ENCODE peak calls at places on chromosomes 5 and 9, in six cellular contexts. S is psoas muscle; X is EL; Z is stimulated activated CD8-positive, alpha-beta memory T cell treated with anti-CD3 and anti-CD28 coated beads, Interleukin-15, amount 100 ng/mL, for 24 hours; V is putamen; M is T follicular helper cell. D is an unnamed sample.

GRCh38 chr5:111197523-111197922 is 26.7 kb upstream of the CAMK4 start:
- DNase-seq in S (no peak), X (peak), Z (no peak), V (peak), M (no peak), D (no peak)

GRCh38 chr5:151581841-151582583 is 9.1 kb downstream of the FAT2 start:
- DNase-seq in S (no peak), X (no peak), Z (no peak), V (no peak), M (no peak), D (no peak)

GRCh38 chr5:111929892-111930291 is 172.9 kb upstream of the NREP start:
- DNase-seq in S (no peak), X (peak), Z (no peak), V (no peak), M (no peak), D (peak)

GRCh38 chr9:127036437-127036836 is 86.0 kb downstream of the ANGPTL2 start:
- DNase-seq in S (no peak), X (no peak), Z (no peak), V (no peak), M (no peak), D (no peak)

GRCh38 chr9:133862585-133863041 is 124.5 kb upstream of the SARDH start:
- DNase-seq in S (peak), X (no peak), Z (no peak), V (peak), M (no peak), D (no peak)

GRCh38 chr5:80165430-80165829 is 90.4 kb downstream of the SERINC5 start:
- DNase-seq in S (no peak), X (no peak), Z (no peak), V (no peak), M (no peak), D (no peak)

GRCh38 chr9:28001096-28001495 is 427.8 kb upstream of the C9orf72 start:
- DNase-seq in S (no peak), X (no peak), Z (no peak), V (no peak), M (no peak), D (no peak)

GRCh38 chr5:54717459-54717858 is 199.9 kb downstream of the SNX18 start:
- DNase-seq in S (no peak), X (no peak), Z (no peak), V (no peak), M (no peak), D (no peak)

GRCh38 chr5:10645671-10646070 is 81.8 kb downstream of the ANKRD33B start:
- DNase-seq in S (no peak), X (no peak), Z (no peak), V (no peak), M (no peak), D (no peak)

GRCh38 chr5:178383301-178383918 is 150.8 kb upstream of the PHYKPL start:
- DNase-seq in S (no peak), X (no peak), Z (no peak), V (no peak), M (no peak), D (no peak)

GRCh38 chr5:170221319-170221718 is 11.5 kb upstream of the C5orf58 start:
- DNase-seq in S (no peak), X (no peak), Z (no peak), V (peak), M (no peak), D (no peak)

GRCh38 chr9:121282309-121283071 is 14.5 kb downstream of the GSN start:
- DNase-seq in S (peak), X (peak), Z (no peak), V (no peak), M (no peak), D (no peak)

GRCh38 chr9:95740217-95741004 is 135.1 kb upstream of the ERCC6L2 start:
- DNase-seq in S (no peak), X (peak), Z (no peak), V (no peak), M (no peak), D (no peak)

GRCh38 chr9:132192728-132193127 is 30.9 kb downstream of the NTNG2 start:
- DNase-seq in S (no peak), X (no peak), Z (no peak), V (peak), M (no peak), D (no peak)

GRCh38 chr5:181121675-181122561 is 9.1 kb downstream of the OR2V1 start:
- DNase-seq in S (no peak), X (no peak), Z (no peak), V (no peak), M (no peak), D (no peak)

GRCh38 chr5:69046375-69046957 is 47.3 kb upstream of the SLC30A5 start:
- DNase-seq in S (no peak), X (peak), Z (no peak), V (no peak), M (no peak), D (peak)

GRCh38 chr9:110030632-110031031 is 177.3 kb downstream of the C9orf152 start:
- DNase-seq in S (no peak), X (peak), Z (no peak), V (no peak), M (no peak), D (peak)

GRCh38 chr5:16837305-16837704 is 98.8 kb downstream of the MYO10 start:
- DNase-seq in S (no peak), X (no peak), Z (no peak), V (no peak), M (no peak), D (no peak)

GRCh38 chr5:40909233-40909632 is at the start of gene C7:
- DNase-seq in S (no peak), X (no peak), Z (no peak), V (no peak), M (no peak), D (no peak)

GRCh38 chr9:123401879-123402513 is 46.0 kb downstream of the CRB2 start:
- DNase-seq in S (no peak), X (peak), Z (no peak), V (peak), M (no peak), D (peak)

GRCh38 chr5:128920345-128921215 is 44.7 kb upstream of the SLC27A6 start:
- DNase-seq in S (no peak), X (peak), Z (no peak), V (no peak), M (no peak), D (no peak)

GRCh38 chr5:159100928-159101646 is 1.4 kb upstream of the EBF1 start:
- DNase-seq in S (no peak), X (no peak), Z (no peak), V (no peak), M (no peak), D (no peak)

GRCh38 chr5:96080557-96080956 is 118.9 kb upstream of the ELL2 start:
- DNase-seq in S (no peak), X (peak), Z (no peak), V (no peak), M (no peak), D (no peak)

GRCh38 chr9:100322954-100323536 is 29.7 kb downstream of the TEX10 start:
- DNase-seq in S (no peak), X (peak), Z (no peak), V (peak), M (no peak), D (peak)

GRCh38 chr5:151684690-151685361 is 1.9 kb downstream of the SPARC start:
- DNase-seq in S (no peak), X (peak), Z (no peak), V (no peak), M (no peak), D (peak)

GRCh38 chr5:114153392-114153791 is 208.5 kb upstream of the KCNN2 start:
- DNase-seq in S (no peak), X (no peak), Z (no peak), V (no peak), M (no peak), D (no peak)

GRCh38 chr5:53364098-53364497 is 116.3 kb upstream of the FST start:
- DNase-seq in S (no peak), X (peak), Z (no peak), V (no peak), M (no peak), D (no peak)

GRCh38 chr5:59660737-59661136 is 232.8 kb downstream of the PDE4D start:
- DNase-seq in S (no peak), X (peak), Z (no peak), V (no peak), M (no peak), D (peak)

GRCh38 chr9:23379842-23380241 is 446.2 kb downstream of the ELAVL2 start:
- DNase-seq in S (no peak), X (no peak), Z (no peak), V (no peak), M (no peak), D (no peak)